ENCODE peak calls at places on chromosomes 16 and 17, in six cellular contexts. One of them, this sample, is unnamed.

GRCh38 chr17:37839196-37839978 is 84.8 kb upstream of the TBC1D3K start:
- DNase-seq in cardiac septum: no peak
- DNase-seq in CD8-positive, alpha-beta T cell: no peak
- DNase-seq in skeletal muscle cell: no peak
- DNase-seq in naive thymus-derived CD8-positive, alpha-beta T cell: no peak
- DNase-seq in NCI-H1694 treated with DMSO at 0.1 percent for 48 hours: no peak
- DNase-seq in this sample: no peak

GRCh38 chr17:48752399-48753288 is 24.1 kb upstream of the HOXB13 start:
- DNase-seq in cardiac septum: no peak
- DNase-seq in CD8-positive, alpha-beta T cell: no peak
- DNase-seq in skeletal muscle cell: no peak
- DNase-seq in naive thymus-derived CD8-positive, alpha-beta T cell: no peak
- DNase-seq in NCI-H1694 treated with DMSO at 0.1 percent for 48 hours: no peak
- DNase-seq in this sample: no peak

GRCh38 chr17:46212634-46213435 is 19.6 kb upstream of the KANSL1 start:
- DNase-seq in cardiac septum: no peak
- DNase-seq in CD8-positive, alpha-beta T cell: peak; percentile 64
- DNase-seq in skeletal muscle cell: peak; percentile 32
- DNase-seq in naive thymus-derived CD8-positive, alpha-beta T cell: peak; percentile 26
- DNase-seq in NCI-H1694 treated with DMSO at 0.1 percent for 48 hours: peak; percentile 90
- DNase-seq in this sample: peak; percentile 56

GRCh38 chr17:42817866-42818265 is 6.2 kb downstream of the BECN1 start:
- DNase-seq in cardiac septum: no peak
- DNase-seq in CD8-positive, alpha-beta T cell: no peak
- DNase-seq in skeletal muscle cell: no peak
- DNase-seq in naive thymus-derived CD8-positive, alpha-beta T cell: no peak
- DNase-seq in NCI-H1694 treated with DMSO at 0.1 percent for 48 hours: no peak
- DNase-seq in this sample: no peak

GRCh38 chr17:50267074-50267841 is 7.0 kb upstream of the TMEM92 start:
- DNase-seq in cardiac septum: no peak
- DNase-seq in CD8-positive, alpha-beta T cell: no peak
- DNase-seq in skeletal muscle cell: no peak
- DNase-seq in naive thymus-derived CD8-positive, alpha-beta T cell: no peak
- DNase-seq in NCI-H1694 treated with DMSO at 0.1 percent for 48 hours: no peak
- DNase-seq in this sample: no peak

GRCh38 chr17:6163632-6164319 is 93.6 kb downstream of the WSCD1 start:
- DNase-seq in cardiac septum: no peak
- DNase-seq in CD8-positive, alpha-beta T cell: no peak
- DNase-seq in skeletal muscle cell: peak; percentile 28
- DNase-seq in naive thymus-derived CD8-positive, alpha-beta T cell: no peak
- DNase-seq in NCI-H1694 treated with DMSO at 0.1 percent for 48 hours: peak; percentile 56
- DNase-seq in this sample: no peak

GRCh38 chr16:86225905-86226371 is 284.4 kb upstream of the FOXF1 start:
- DNase-seq in cardiac septum: peak; percentile 35
- DNase-seq in CD8-positive, alpha-beta T cell: no peak
- DNase-seq in skeletal muscle cell: no peak
- DNase-seq in naive thymus-derived CD8-positive, alpha-beta T cell: no peak
- DNase-seq in NCI-H1694 treated with DMSO at 0.1 percent for 48 hours: no peak
- DNase-seq in this sample: no peak

GRCh38 chr17:40600486-40601046 is 35.3 kb upstream of the CCR7 start:
- DNase-seq in cardiac septum: no peak
- DNase-seq in CD8-positive, alpha-beta T cell: no peak
- DNase-seq in skeletal muscle cell: no peak
- DNase-seq in naive thymus-derived CD8-positive, alpha-beta T cell: no peak
- DNase-seq in NCI-H1694 treated with DMSO at 0.1 percent for 48 hours: no peak
- DNase-seq in this sample: no peak

GRCh38 chr16:65697516-65697915 is 575.7 kb upstream of the CDH11 start:
- DNase-seq in cardiac septum: no peak
- DNase-seq in CD8-positive, alpha-beta T cell: no peak
- DNase-seq in skeletal muscle cell: no peak
- DNase-seq in naive thymus-derived CD8-positive, alpha-beta T cell: no peak
- DNase-seq in NCI-H1694 treated with DMSO at 0.1 percent for 48 hours: no peak
- DNase-seq in this sample: no peak

GRCh38 chr17:55641559-55642160 is 81.0 kb downstream of the TMEM100 start:
- DNase-seq in cardiac septum: peak; percentile 80
- DNase-seq in CD8-positive, alpha-beta T cell: no peak
- DNase-seq in skeletal muscle cell: peak; percentile 21
- DNase-seq in naive thymus-derived CD8-positive, alpha-beta T cell: no peak
- DNase-seq in NCI-H1694 treated with DMSO at 0.1 percent for 48 hours: peak; percentile 73
- DNase-seq in this sample: no peak

GRCh38 chr17:49779730-49780220 is 8.7 kb upstream of the KAT7 start:
- DNase-seq in cardiac septum: no peak
- DNase-seq in CD8-positive, alpha-beta T cell: no peak
- DNase-seq in skeletal muscle cell: peak; percentile 58
- DNase-seq in naive thymus-derived CD8-positive, alpha-beta T cell: no peak
- DNase-seq in NCI-H1694 treated with DMSO at 0.1 percent for 48 hours: peak; percentile 60
- DNase-seq in this sample: no peak

GRCh38 chr17:538096-538973 is 176.3 kb downstream of the VPS53 start:
- DNase-seq in cardiac septum: no peak
- DNase-seq in CD8-positive, alpha-beta T cell: no peak
- DNase-seq in skeletal muscle cell: no peak
- DNase-seq in naive thymus-derived CD8-positive, alpha-beta T cell: no peak
- DNase-seq in NCI-H1694 treated with DMSO at 0.1 percent for 48 hours: no peak
- DNase-seq in this sample: no peak

GRCh38 chr17:10360578-10360977 is 12.2 kb downstream of the MYH13 start:
- DNase-seq in cardiac septum: no peak
- DNase-seq in CD8-positive, alpha-beta T cell: no peak
- DNase-seq in skeletal muscle cell: no peak
- DNase-seq in naive thymus-derived CD8-positive, alpha-beta T cell: no peak
- DNase-seq in NCI-H1694 treated with DMSO at 0.1 percent for 48 hours: no peak
- DNase-seq in this sample: no peak

GRCh38 chr17:78013683-78014467 is 55.4 kb downstream of the TNRC6C start:
- DNase-seq in cardiac septum: no peak
- DNase-seq in CD8-positive, alpha-beta T cell: peak; percentile 63
- DNase-seq in skeletal muscle cell: no peak
- DNase-seq in naive thymus-derived CD8-positive, alpha-beta T cell: no peak
- DNase-seq in NCI-H1694 treated with DMSO at 0.1 percent for 48 hours: peak; percentile 85
- DNase-seq in this sample: peak; percentile 34

GRCh38 chr17:2500446-2500845 is 11.2 kb downstream of the METTL16 start:
- DNase-seq in cardiac septum: no peak
- DNase-seq in CD8-positive, alpha-beta T cell: peak; percentile 1
- DNase-seq in skeletal muscle cell: no peak
- DNase-seq in naive thymus-derived CD8-positive, alpha-beta T cell: no peak
- DNase-seq in NCI-H1694 treated with DMSO at 0.1 percent for 48 hours: no peak
- DNase-seq in this sample: no peak

GRCh38 chr16:426115-426905 is 861 bp downstream of the RAB11FIP3 start:
- DNase-seq in cardiac septum: no peak
- DNase-seq in CD8-positive, alpha-beta T cell: no peak
- DNase-seq in skeletal muscle cell: no peak
- DNase-seq in naive thymus-derived CD8-positive, alpha-beta T cell: no peak
- DNase-seq in NCI-H1694 treated with DMSO at 0.1 percent for 48 hours: no peak
- DNase-seq in this sample: peak; percentile 1

GRCh38 chr16:1048442-1049112 is 24.0 kb upstream of the SSTR5 start:
- DNase-seq in cardiac septum: no peak
- DNase-seq in CD8-positive, alpha-beta T cell: no peak
- DNase-seq in skeletal muscle cell: no peak
- DNase-seq in naive thymus-derived CD8-positive, alpha-beta T cell: no peak
- DNase-seq in NCI-H1694 treated with DMSO at 0.1 percent for 48 hours: no peak
- DNase-seq in this sample: no peak